ENCODE peak calls at places on chromosome 20, in four cellular contexts. V, T, H and W are unnamed samples. For H3K9me1, the result is how much of the 10 kb centered on the place peaks cover.

GRCh38 chr20:4021905-4022304 is 6.5 kb upstream of the RNF24 start:
- DNase-seq in H (peak), T (no peak), V (no peak), W (no peak)

GRCh38 chr20:41617059-41617921 is 887 bp downstream of the CHD6 start:
- DNase-seq in H (peak), V (peak), T (peak), W (no peak)

GRCh38 chr20:15561707-15562106 is 1011.5 kb downstream of the KIF16B start:
- DNase-seq in T (no peak), V (no peak), H (no peak), W (no peak)

GRCh38 chr20:9363673-9364072 is 150.7 kb upstream of the LAMP5 start:
- DNase-seq in V (no peak), H (no peak), T (no peak), W (no peak)

GRCh38 chr20:16703570-16703969 is 26.3 kb upstream of the SNRPB2 start:
- DNase-seq in V (no peak), T (no peak), H (no peak), W (no peak)

GRCh38 chr20:44174996-44175766 is 11.8 kb downstream of the JPH2 start:
- DNase-seq in H (no peak), V (no peak), T (no peak), W (no peak)

GRCh38 chr20:2283706-2284423 is 11.9 kb upstream of the TGM3 start:
- DNase-seq in V (no peak), H (no peak), T (no peak), W (peak)

GRCh38 chr20:1430004-1430451 is 36.6 kb downstream of the NSFL1C start:
- DNase-seq in T (peak), V (no peak), H (peak), W (no peak)

GRCh38 chr20:20956586-20956985 is 149.6 kb downstream of the LINC00237 start:
- DNase-seq in V (no peak), T (no peak), H (no peak), W (no peak)

DNA sequence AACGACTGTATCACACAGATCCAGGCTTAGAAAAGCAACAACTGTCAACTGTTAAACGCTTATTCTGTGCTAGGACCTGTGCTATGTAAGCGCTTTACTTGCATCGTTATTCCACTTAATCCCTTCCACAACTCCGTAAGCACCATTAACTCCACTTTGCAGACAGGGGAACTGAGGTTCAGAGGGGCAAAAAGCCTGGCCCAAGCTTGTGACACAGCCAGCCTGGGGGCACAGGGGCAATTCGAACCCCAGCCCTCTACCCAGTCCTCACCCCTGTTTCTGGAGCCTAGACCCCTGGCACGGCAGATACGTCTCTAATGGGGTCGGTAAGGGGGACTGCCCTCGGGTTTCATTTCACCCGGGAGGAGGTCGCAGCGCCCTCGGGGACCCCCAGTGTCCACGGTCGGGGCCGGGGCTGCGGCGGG is 428 bp downstream of the DSN1 start:
- DNase-seq in V (no peak), T (peak), H (no peak), W (no peak)
- H3K9me1 ChIP-seq in V (under half), T (under half), H (under half), W (under half)

GRCh38 chr20:35541783-35542662 is at the start of gene ERGIC3:
- DNase-seq in V (peak), H (peak), T (peak), W (peak)

GRCh38 chr20:35541118-35541782 is 628 bp upstream of the ERGIC3 start:
- DNase-seq in T (no peak), V (no peak), H (no peak), W (no peak)

GRCh38 chr20:35546127-35546526 is 4.2 kb downstream of the ERGIC3 start:
- DNase-seq in T (no peak), H (no peak), V (no peak), W (no peak)

GRCh38 chr20:35544436-35544835 is 2.6 kb downstream of the ERGIC3 start:
- DNase-seq in T (no peak), H (no peak), V (no peak), W (no peak)

DNA sequence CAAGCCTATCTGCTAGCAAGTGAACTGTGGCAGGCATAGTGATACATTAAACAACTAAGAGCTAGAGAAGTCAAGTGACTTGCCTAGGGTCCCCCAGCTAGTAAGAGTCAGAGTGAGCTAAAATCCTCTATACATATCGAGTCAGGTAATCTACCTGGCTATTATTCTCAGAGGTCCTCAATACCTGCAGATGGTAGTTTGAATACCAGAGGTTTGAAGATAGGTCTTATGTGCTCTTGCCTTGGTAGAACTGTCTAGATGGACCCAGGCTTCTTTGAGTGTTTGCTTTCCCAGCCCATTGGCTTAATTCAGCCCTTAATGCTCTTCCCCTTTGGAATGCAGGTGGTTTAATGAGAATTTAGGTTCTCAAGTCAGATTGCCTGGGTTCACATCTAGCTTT is 1.1 kb downstream of the ERGIC3 start:
- DNase-seq in T (no peak), H (no peak), V (no peak), W (no peak)
- H3K4me3 ChIP-seq in T (no peak), H (no peak), V (peak), W (no peak)

DNA sequence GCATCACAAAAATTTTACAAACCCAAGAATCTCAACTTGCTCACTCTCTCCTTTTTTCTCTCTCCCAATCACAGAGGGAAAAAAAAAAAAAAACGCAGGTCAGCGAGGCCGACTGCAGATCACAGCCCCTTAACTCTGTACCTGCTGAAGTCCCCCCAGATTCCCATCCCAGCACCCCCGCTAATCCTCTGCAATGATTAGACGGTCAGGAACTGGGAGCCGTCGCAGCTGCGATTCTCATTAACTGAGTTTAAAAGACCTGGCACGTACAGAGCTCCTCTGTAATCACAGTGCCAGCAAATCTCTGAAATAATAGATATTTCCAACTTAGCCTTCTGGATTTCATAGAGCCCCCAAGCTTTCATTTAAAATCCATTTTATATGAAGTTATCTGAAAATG is 84.4 kb downstream of the ANKRD60 start:
- DNase-seq in V (no peak), H (no peak), T (no peak), W (no peak)
- H3K9me1 ChIP-seq in V (under half), H (under half), T (under half), W (under half)

GRCh38 chr20:50308513-50309279 is 118.1 kb downstream of the CEBPB start:
- DNase-seq in T (peak), V (peak), H (peak), W (peak)
- H3K4me3 ChIP-seq in T (peak), V (no peak), H (peak), W (no peak)

GRCh38 chr20:49846206-49846807 is 33.7 kb downstream of the SLC9A8 start:
- DNase-seq in H (peak), T (peak), V (peak), W (no peak)
- H3K9me1 ChIP-seq in H (under half), T (under half), V (under half), W (under half)

DNA sequence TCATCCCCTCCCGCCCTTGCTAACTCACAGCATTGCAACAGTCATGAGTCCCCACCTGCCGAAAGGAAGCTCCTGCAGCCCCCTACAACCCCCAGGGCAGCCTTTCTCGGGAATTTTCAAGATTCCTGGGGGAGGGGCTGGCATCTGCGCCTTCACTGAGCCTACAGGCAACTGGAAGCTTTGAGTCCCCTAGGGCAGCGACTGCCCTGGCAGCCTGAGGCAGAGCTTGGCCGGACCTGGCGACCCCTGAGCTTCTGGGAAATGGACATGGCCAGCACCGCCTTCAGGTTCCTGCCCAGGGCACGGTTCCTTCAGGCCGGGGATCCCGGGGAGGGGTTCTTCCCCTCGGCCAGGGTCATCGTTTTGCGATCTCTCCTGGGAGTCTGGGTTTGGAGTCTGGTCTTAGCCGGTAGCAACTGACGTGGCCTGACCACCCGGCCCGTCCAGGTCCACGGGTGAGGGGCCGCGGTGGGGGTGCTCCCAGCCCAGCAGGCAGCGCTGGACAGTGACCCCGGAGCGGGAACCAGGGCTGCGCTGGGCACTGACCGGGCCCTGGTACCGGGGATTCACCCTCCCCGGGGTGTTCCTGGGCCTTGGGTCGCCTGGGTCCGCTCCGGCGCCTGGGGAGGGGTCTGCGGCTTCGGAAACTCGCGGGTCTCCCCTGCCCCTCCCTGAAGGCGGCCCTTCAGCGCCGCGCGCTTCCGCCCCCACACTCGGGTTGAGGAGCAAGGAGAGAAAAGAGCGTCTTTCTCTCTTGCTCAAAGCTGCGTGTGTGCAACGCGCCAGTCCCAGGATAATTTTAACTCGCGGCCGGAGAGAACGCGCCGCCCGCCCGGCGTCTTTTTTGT is 595 bp upstream of the COL9A3 start:
- DNase-seq in T (no peak), H (peak), V (no peak), W (no peak)
- H3K4me3 ChIP-seq in T (no peak), H (peak), V (no peak), W (peak)

GRCh38 chr20:63083831-63084562 is 77.2 kb upstream of the BHLHE23 start:
- DNase-seq in T (no peak), H (no peak), V (no peak), W (no peak)
- H3K9me1 ChIP-seq in T (under half), H (under half), V (under half), W (under half)

GRCh38 chr20:47286681-47287080 is 69.8 kb downstream of the ZMYND8 start:
- DNase-seq in V (no peak), T (no peak), H (no peak), W (no peak)

GRCh38 chr20:47287609-47288144 is 68.8 kb downstream of the ZMYND8 start:
- DNase-seq in V (no peak), H (no peak), T (no peak), W (no peak)

GRCh38 chr20:47289096-47289495 is 67.4 kb downstream of the ZMYND8 start:
- DNase-seq in H (no peak), T (no peak), V (no peak), W (no peak)

GRCh38 chr20:47292581-47292980 is 63.9 kb downstream of the ZMYND8 start:
- DNase-seq in H (no peak), T (no peak), V (no peak), W (no peak)

GRCh38 chr20:47289989-47290388 is 66.5 kb downstream of the ZMYND8 start:
- DNase-seq in H (peak), V (no peak), T (no peak), W (no peak)
- H3K4me3 ChIP-seq in H (no peak), V (no peak), T (no peak), W (no peak)

GRCh38 chr20:61846074-61846473 is 219.6 kb downstream of the TAF4 start:
- DNase-seq in V (no peak), T (no peak), H (no peak), W (no peak)

GRCh38 chr20:61844621-61845020 is 221.1 kb downstream of the TAF4 start:
- DNase-seq in T (no peak), H (no peak), V (no peak), W (no peak)

GRCh38 chr20:61847420-61847748 is 218.3 kb downstream of the TAF4 start:
- DNase-seq in H (no peak), V (no peak), T (no peak), W (no peak)

GRCh38 chr20:61846741-61847419 is 218.8 kb downstream of the TAF4 start:
- DNase-seq in H (no peak), T (no peak), V (no peak), W (no peak)

GRCh38 chr20:61845276-61845675 is 220.4 kb downstream of the TAF4 start:
- DNase-seq in V (no peak), H (no peak), T (no peak), W (no peak)
- H3K9me1 ChIP-seq in V (under half), H (under half), T (under half), W (under half)